ENCODE peak calls at places on chromosome 7, in six cellular contexts. One of them, this sample, is unnamed.
A peak's percentile ranks its signal among the peaks of the same experiment; 100 is the strongest.

GRCh38 chr7:55140221-55140980 is 121.6 kb downstream of the EGFR start:
- DNase-seq in effector memory CD4-positive, alpha-beta T cell: no peak
- DNase-seq in PC-3: no peak
- DNase-seq in mesenchymal stem cell: peak; percentile 91
- DNase-seq in brain microvascular endothelial cell: peak; percentile 63
- DNase-seq in left lung: no peak
- DNase-seq in this sample: no peak

GRCh38 chr7:134669388-134669787 is 22.7 kb downstream of the BPGM start:
- DNase-seq in left lung: no peak
- DNase-seq in effector memory CD4-positive, alpha-beta T cell: peak; percentile 9
- DNase-seq in mesenchymal stem cell: peak; percentile 30
- DNase-seq in brain microvascular endothelial cell: no peak
- DNase-seq in PC-3: no peak
- DNase-seq in this sample: peak; percentile 34

GRCh38 chr7:22597845-22598244 is 97.9 kb upstream of the STEAP1B start:
- DNase-seq in brain microvascular endothelial cell: peak; percentile 92
- DNase-seq in PC-3: peak; percentile 84
- DNase-seq in left lung: no peak
- DNase-seq in mesenchymal stem cell: peak; percentile 90
- DNase-seq in effector memory CD4-positive, alpha-beta T cell: no peak
- DNase-seq in this sample: no peak

GRCh38 chr7:69516208-69516820 is 82.0 kb upstream of the AUTS2 start:
- DNase-seq in brain microvascular endothelial cell: no peak
- DNase-seq in PC-3: no peak
- DNase-seq in effector memory CD4-positive, alpha-beta T cell: no peak
- DNase-seq in mesenchymal stem cell: no peak
- DNase-seq in left lung: no peak
- DNase-seq in this sample: no peak

GRCh38 chr7:142516038-142516501 is 233.2 kb upstream of the PRSS1 start:
- DNase-seq in effector memory CD4-positive, alpha-beta T cell: no peak
- DNase-seq in brain microvascular endothelial cell: no peak
- DNase-seq in PC-3: peak; percentile 78
- DNase-seq in left lung: peak; percentile 39
- DNase-seq in mesenchymal stem cell: peak; percentile 74
- DNase-seq in this sample: peak; percentile 72

GRCh38 chr7:10128748-10129147 is 844.9 kb upstream of the PHF14 start:
- DNase-seq in effector memory CD4-positive, alpha-beta T cell: no peak
- DNase-seq in brain microvascular endothelial cell: no peak
- DNase-seq in mesenchymal stem cell: peak; percentile 31
- DNase-seq in left lung: no peak
- DNase-seq in PC-3: peak; percentile 14
- DNase-seq in this sample: no peak

GRCh38 chr7:98870071-98870651 is 347 bp upstream of the TMEM130 start:
- DNase-seq in PC-3: peak; percentile 27
- DNase-seq in effector memory CD4-positive, alpha-beta T cell: peak; percentile 37
- DNase-seq in brain microvascular endothelial cell: no peak
- DNase-seq in left lung: peak; percentile 54
- DNase-seq in mesenchymal stem cell: peak; percentile 47
- DNase-seq in this sample: peak; percentile 42

GRCh38 chr7:79258826-79259225 is 194.6 kb downstream of the MAGI2 start:
- DNase-seq in effector memory CD4-positive, alpha-beta T cell: no peak
- DNase-seq in mesenchymal stem cell: no peak
- DNase-seq in left lung: no peak
- DNase-seq in brain microvascular endothelial cell: no peak
- DNase-seq in PC-3: no peak
- DNase-seq in this sample: no peak

GRCh38 chr7:25260862-25261454 is 32.7 kb upstream of the NPVF start:
- DNase-seq in brain microvascular endothelial cell: peak; percentile 16
- DNase-seq in mesenchymal stem cell: peak; percentile 72
- DNase-seq in left lung: no peak
- DNase-seq in effector memory CD4-positive, alpha-beta T cell: no peak
- DNase-seq in PC-3: no peak
- DNase-seq in this sample: no peak

GRCh38 chr7:47635091-47636090 is 53.5 kb upstream of the TNS3 start:
- DNase-seq in PC-3: peak; percentile 67
- DNase-seq in brain microvascular endothelial cell: no peak
- DNase-seq in left lung: peak; percentile 64
- DNase-seq in mesenchymal stem cell: no peak
- DNase-seq in effector memory CD4-positive, alpha-beta T cell: no peak
- DNase-seq in this sample: no peak

GRCh38 chr7:151863386-151864079 is 13.4 kb downstream of the PRKAG2 start:
- DNase-seq in brain microvascular endothelial cell: no peak
- DNase-seq in left lung: peak; percentile 23
- DNase-seq in mesenchymal stem cell: no peak
- DNase-seq in effector memory CD4-positive, alpha-beta T cell: no peak
- DNase-seq in PC-3: no peak
- DNase-seq in this sample: no peak

GRCh38 chr7:24797270-24797669 is 40.0 kb upstream of the GSDME start:
- DNase-seq in brain microvascular endothelial cell: no peak
- DNase-seq in left lung: no peak
- DNase-seq in effector memory CD4-positive, alpha-beta T cell: no peak
- DNase-seq in mesenchymal stem cell: no peak
- DNase-seq in PC-3: no peak
- DNase-seq in this sample: no peak

GRCh38 chr7:56537952-56538351 is 421.7 kb upstream of the NUPR2 start:
- DNase-seq in mesenchymal stem cell: no peak
- DNase-seq in brain microvascular endothelial cell: no peak
- DNase-seq in left lung: no peak
- DNase-seq in effector memory CD4-positive, alpha-beta T cell: no peak
- DNase-seq in PC-3: no peak
- DNase-seq in this sample: no peak

GRCh38 chr7:44184221-44184873 is 4.9 kb downstream of the GCK start:
- DNase-seq in effector memory CD4-positive, alpha-beta T cell: no peak
- DNase-seq in brain microvascular endothelial cell: peak; percentile 85
- DNase-seq in PC-3: peak; percentile 91
- DNase-seq in left lung: no peak
- DNase-seq in mesenchymal stem cell: peak; percentile 89
- DNase-seq in this sample: no peak

GRCh38 chr7:148633761-148634160 is 43.2 kb downstream of the C7orf33 start:
- DNase-seq in PC-3: peak; percentile 22
- DNase-seq in mesenchymal stem cell: no peak
- DNase-seq in effector memory CD4-positive, alpha-beta T cell: no peak
- DNase-seq in brain microvascular endothelial cell: no peak
- DNase-seq in left lung: no peak
- DNase-seq in this sample: no peak

GRCh38 chr7:22469371-22470143 is 30.4 kb downstream of the STEAP1B start:
- DNase-seq in effector memory CD4-positive, alpha-beta T cell: no peak
- DNase-seq in left lung: no peak
- DNase-seq in PC-3: no peak
- DNase-seq in mesenchymal stem cell: no peak
- DNase-seq in brain microvascular endothelial cell: no peak
- DNase-seq in this sample: no peak

GRCh38 chr7:96449094-96449493 is 127.2 kb upstream of the SLC25A13 start:
- DNase-seq in effector memory CD4-positive, alpha-beta T cell: no peak
- DNase-seq in left lung: no peak
- DNase-seq in brain microvascular endothelial cell: no peak
- DNase-seq in PC-3: no peak
- DNase-seq in mesenchymal stem cell: no peak
- DNase-seq in this sample: no peak

GRCh38 chr7:35604595-35604994 is 90.3 kb downstream of the HERPUD2 start:
- DNase-seq in left lung: no peak
- DNase-seq in effector memory CD4-positive, alpha-beta T cell: no peak
- DNase-seq in PC-3: no peak
- DNase-seq in mesenchymal stem cell: no peak
- DNase-seq in brain microvascular endothelial cell: no peak
- DNase-seq in this sample: no peak
- H3K27me3 ChIP-seq in left lung: no peaks in the 10 kb centered on the region
- H3K27me3 ChIP-seq in effector memory CD4-positive, alpha-beta T cell: no peaks in the 10 kb centered on the region
- H3K27me3 ChIP-seq in PC-3: no peaks in the 10 kb centered on the region
- H3K27me3 ChIP-seq in mesenchymal stem cell: no peaks in the 10 kb centered on the region
- H3K27me3 ChIP-seq in brain microvascular endothelial cell: no peaks in the 10 kb centered on the region
- H3K27me3 ChIP-seq in this sample: no peaks in the 10 kb centered on the region

GRCh38 chr7:127349881-127350280 is 42.6 kb downstream of the ZNF800 start:
- DNase-seq in brain microvascular endothelial cell: no peak
- DNase-seq in left lung: no peak
- DNase-seq in PC-3: no peak
- DNase-seq in mesenchymal stem cell: no peak
- DNase-seq in effector memory CD4-positive, alpha-beta T cell: no peak
- DNase-seq in this sample: no peak

GRCh38 chr7:127350586-127350985 is 41.9 kb downstream of the ZNF800 start:
- DNase-seq in PC-3: no peak
- DNase-seq in effector memory CD4-positive, alpha-beta T cell: no peak
- DNase-seq in left lung: no peak
- DNase-seq in brain microvascular endothelial cell: no peak
- DNase-seq in mesenchymal stem cell: no peak
- DNase-seq in this sample: no peak

GRCh38 chr7:127347567-127348246 is 44.8 kb downstream of the ZNF800 start:
- DNase-seq in brain microvascular endothelial cell: peak; percentile 42
- DNase-seq in left lung: peak; percentile 62
- DNase-seq in mesenchymal stem cell: peak; percentile 63
- DNase-seq in effector memory CD4-positive, alpha-beta T cell: peak; percentile 37
- DNase-seq in PC-3: peak; percentile 38
- DNase-seq in this sample: peak; percentile 80

GRCh38 chr7:127346575-127347256 is 45.8 kb downstream of the ZNF800 start:
- DNase-seq in PC-3: no peak
- DNase-seq in mesenchymal stem cell: no peak
- DNase-seq in brain microvascular endothelial cell: no peak
- DNase-seq in effector memory CD4-positive, alpha-beta T cell: no peak
- DNase-seq in left lung: no peak
- DNase-seq in this sample: no peak

DNA sequence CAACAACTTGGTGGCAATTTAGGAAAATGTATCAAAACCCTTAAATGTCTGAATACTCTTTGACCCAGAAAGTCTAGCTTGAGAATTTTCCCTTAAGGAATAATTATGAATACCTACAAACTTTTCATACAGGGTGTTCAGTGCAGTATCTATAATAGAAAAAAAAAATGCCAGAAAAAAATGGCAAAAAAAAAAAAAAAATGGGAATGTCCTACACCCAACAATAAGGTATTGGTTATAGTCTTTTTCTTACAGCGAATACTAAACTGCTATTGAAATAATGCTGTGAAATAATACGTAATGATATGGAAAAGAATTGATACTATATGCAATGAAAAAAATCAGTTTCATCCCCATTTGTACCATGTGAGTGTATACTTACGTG is 44.3 kb downstream of the ZNF800 start:
- DNase-seq in left lung: no peak
- DNase-seq in PC-3: no peak
- DNase-seq in mesenchymal stem cell: no peak
- DNase-seq in brain microvascular endothelial cell: no peak
- DNase-seq in effector memory CD4-positive, alpha-beta T cell: no peak
- DNase-seq in this sample: no peak
- H3K4me3 ChIP-seq in left lung: no peak overlapping the region
- H3K4me3 ChIP-seq in PC-3: peak overlapping the region; percentile 37
- H3K4me3 ChIP-seq in mesenchymal stem cell: peak overlapping the region; percentile 50
- H3K4me3 ChIP-seq in brain microvascular endothelial cell: peak overlapping the region; percentile 49
- H3K4me3 ChIP-seq in effector memory CD4-positive, alpha-beta T cell: peak overlapping the region; percentile 50
- H3K4me3 ChIP-seq in this sample: peak overlapping the region; percentile 54

GRCh38 chr7:11181590-11181989 is 207.9 kb downstream of the PHF14 start:
- DNase-seq in effector memory CD4-positive, alpha-beta T cell: no peak
- DNase-seq in left lung: no peak
- DNase-seq in brain microvascular endothelial cell: no peak
- DNase-seq in mesenchymal stem cell: no peak
- DNase-seq in PC-3: no peak
- DNase-seq in this sample: no peak
- H3K27me3 ChIP-seq in effector memory CD4-positive, alpha-beta T cell: no peaks in the 10 kb centered on the region
- H3K27me3 ChIP-seq in left lung: no peaks in the 10 kb centered on the region
- H3K27me3 ChIP-seq in brain microvascular endothelial cell: no peaks in the 10 kb centered on the region
- H3K27me3 ChIP-seq in mesenchymal stem cell: no peaks in the 10 kb centered on the region
- H3K27me3 ChIP-seq in PC-3: no peaks in the 10 kb centered on the region
- H3K27me3 ChIP-seq in this sample: no peaks in the 10 kb centered on the region

GRCh38 chr7:26857534-26858228 is 6.7 kb downstream of the SKAP2 start:
- DNase-seq in left lung: peak; percentile 37
- DNase-seq in brain microvascular endothelial cell: no peak
- DNase-seq in effector memory CD4-positive, alpha-beta T cell: no peak
- DNase-seq in mesenchymal stem cell: peak; percentile 42
- DNase-seq in PC-3: no peak
- DNase-seq in this sample: no peak
- H3K4me3 ChIP-seq in left lung: peak overlapping the region; percentile 15
- H3K4me3 ChIP-seq in brain microvascular endothelial cell: no peak overlapping the region
- H3K4me3 ChIP-seq in effector memory CD4-positive, alpha-beta T cell: no peak overlapping the region
- H3K4me3 ChIP-seq in mesenchymal stem cell: peak overlapping the region; percentile 41
- H3K4me3 ChIP-seq in PC-3: no peak overlapping the region
- H3K4me3 ChIP-seq in this sample: no peak overlapping the region

GRCh38 chr7:122301858-122302745 is 2.4 kb downstream of the FEZF1 start:
- DNase-seq in brain microvascular endothelial cell: no peak
- DNase-seq in left lung: no peak
- DNase-seq in effector memory CD4-positive, alpha-beta T cell: no peak
- DNase-seq in mesenchymal stem cell: no peak
- DNase-seq in PC-3: no peak
- DNase-seq in this sample: no peak

GRCh38 chr7:122302826-122303521 is 1.6 kb downstream of the FEZF1 start:
- DNase-seq in brain microvascular endothelial cell: no peak
- DNase-seq in effector memory CD4-positive, alpha-beta T cell: no peak
- DNase-seq in left lung: no peak
- DNase-seq in mesenchymal stem cell: no peak
- DNase-seq in PC-3: no peak
- DNase-seq in this sample: no peak

GRCh38 chr7:122299935-122300606 is 4.5 kb downstream of the FEZF1 start:
- DNase-seq in effector memory CD4-positive, alpha-beta T cell: no peak
- DNase-seq in mesenchymal stem cell: no peak
- DNase-seq in left lung: no peak
- DNase-seq in brain microvascular endothelial cell: no peak
- DNase-seq in PC-3: no peak
- DNase-seq in this sample: no peak

GRCh38 chr7:122300607-122301079 is 3.9 kb downstream of the FEZF1 start:
- DNase-seq in brain microvascular endothelial cell: no peak
- DNase-seq in left lung: no peak
- DNase-seq in mesenchymal stem cell: no peak
- DNase-seq in effector memory CD4-positive, alpha-beta T cell: no peak
- DNase-seq in PC-3: no peak
- DNase-seq in this sample: no peak

GRCh38 chr7:122301291-122301690 is 3.3 kb downstream of the FEZF1 start:
- DNase-seq in mesenchymal stem cell: no peak
- DNase-seq in brain microvascular endothelial cell: no peak
- DNase-seq in left lung: no peak
- DNase-seq in PC-3: no peak
- DNase-seq in effector memory CD4-positive, alpha-beta T cell: no peak
- DNase-seq in this sample: no peak
- H3K27me3 ChIP-seq in mesenchymal stem cell: peaks cover 97% of the 10 kb centered on the region
- H3K27me3 ChIP-seq in brain microvascular endothelial cell: peaks cover 89% of the 10 kb centered on the region
- H3K27me3 ChIP-seq in left lung: peaks cover 100% of the 10 kb centered on the region
- H3K27me3 ChIP-seq in PC-3: no peaks in the 10 kb centered on the region
- H3K27me3 ChIP-seq in effector memory CD4-positive, alpha-beta T cell: peaks cover 13% of the 10 kb centered on the region
- H3K27me3 ChIP-seq in this sample: peaks cover 17% of the 10 kb centered on the region